ENCODE peak calls at places on chromosomes 5 and 9, in four cellular contexts. B, D, L and Q are unnamed samples.

GRCh38 chr9:13778486-13779110 is 499.1 kb upstream of the MPDZ start:
- DNase-seq in L (no peak), D (no peak), B (no peak), Q (no peak)

GRCh38 chr5:55042886-55043285 is 18.8 kb downstream of the GZMK start:
- DNase-seq in B (no peak), L (no peak), D (no peak), Q (no peak)

GRCh38 chr5:77172713-77173328 is 37.7 kb upstream of the PDE8B start:
- DNase-seq in L (no peak), B (no peak), D (no peak), Q (no peak)

GRCh38 chr5:68924490-68925145 is 169.2 kb upstream of the SLC30A5 start:
- DNase-seq in L (no peak), B (peak; percentile 86), D (no peak), Q (no peak)

GRCh38 chr5:142611154-142611553 is 74.7 kb downstream of the FGF1 start:
- DNase-seq in D (peak; percentile 56), B (peak; percentile 48), L (no peak), Q (peak; percentile 75)

GRCh38 chr9:91151014-91151740 is 210.5 kb downstream of the AUH start:
- DNase-seq in D (no peak), B (no peak), L (peak; percentile 72), Q (no peak)

GRCh38 chr5:95446009-95446408 is 54.8 kb downstream of the FAM81B start:
- DNase-seq in B (no peak), D (peak; percentile 29), L (no peak), Q (no peak)

GRCh38 chr9:99948896-99949295 is 42.4 kb downstream of the STX17 start:
- DNase-seq in D (no peak), L (no peak), B (no peak), Q (no peak)

GRCh38 chr5:72472666-72473422 is 34.4 kb downstream of the ZNF366 start:
- DNase-seq in B (no peak), L (no peak), D (no peak), Q (no peak)

GRCh38 chr9:35364817-35365585 is 124.9 kb upstream of the RUSC2 start:
- DNase-seq in B (no peak), D (no peak), L (no peak), Q (no peak)

GRCh38 chr9:124873664-124874063 is 11.7 kb downstream of the ARPC5L start:
- DNase-seq in L (no peak), B (no peak), D (no peak), Q (no peak)

GRCh38 chr5:149500922-149501582 is 50.2 kb downstream of the CSNK1A1 start:
- DNase-seq in B (no peak), D (no peak), L (no peak), Q (no peak)

GRCh38 chr5:91280942-91281269 is 102.2 kb downstream of the ARRDC3 start:
- DNase-seq in B (no peak), L (no peak), D (no peak), Q (no peak)

DNA sequence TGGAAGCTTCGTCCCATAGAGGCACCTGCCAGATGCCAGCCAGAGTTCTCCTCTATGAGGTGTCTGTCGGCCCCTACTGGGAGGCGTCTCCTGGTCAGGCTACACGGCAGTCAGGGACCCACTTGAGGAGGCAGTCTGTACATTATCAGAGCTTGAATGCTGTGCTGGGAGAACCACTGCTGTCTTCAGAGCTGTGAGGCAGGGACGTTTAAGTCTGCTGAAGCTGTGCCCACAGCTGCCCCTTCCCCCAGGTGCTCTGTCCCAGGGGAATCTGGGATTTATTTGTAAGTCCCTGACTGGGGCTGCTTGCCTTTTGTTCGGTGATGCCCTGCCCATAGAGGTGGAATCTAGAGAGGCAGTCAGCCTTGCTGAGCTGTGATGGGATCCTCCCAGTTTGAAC is 70.8 kb downstream of the NDUFS4 start:
- DNase-seq in L (no peak), D (no peak), B (no peak), Q (no peak)
- TF ChIP-seq FOXM1 in L (no peak), D (no peak), B (no peak), Q (no peak)

DNA sequence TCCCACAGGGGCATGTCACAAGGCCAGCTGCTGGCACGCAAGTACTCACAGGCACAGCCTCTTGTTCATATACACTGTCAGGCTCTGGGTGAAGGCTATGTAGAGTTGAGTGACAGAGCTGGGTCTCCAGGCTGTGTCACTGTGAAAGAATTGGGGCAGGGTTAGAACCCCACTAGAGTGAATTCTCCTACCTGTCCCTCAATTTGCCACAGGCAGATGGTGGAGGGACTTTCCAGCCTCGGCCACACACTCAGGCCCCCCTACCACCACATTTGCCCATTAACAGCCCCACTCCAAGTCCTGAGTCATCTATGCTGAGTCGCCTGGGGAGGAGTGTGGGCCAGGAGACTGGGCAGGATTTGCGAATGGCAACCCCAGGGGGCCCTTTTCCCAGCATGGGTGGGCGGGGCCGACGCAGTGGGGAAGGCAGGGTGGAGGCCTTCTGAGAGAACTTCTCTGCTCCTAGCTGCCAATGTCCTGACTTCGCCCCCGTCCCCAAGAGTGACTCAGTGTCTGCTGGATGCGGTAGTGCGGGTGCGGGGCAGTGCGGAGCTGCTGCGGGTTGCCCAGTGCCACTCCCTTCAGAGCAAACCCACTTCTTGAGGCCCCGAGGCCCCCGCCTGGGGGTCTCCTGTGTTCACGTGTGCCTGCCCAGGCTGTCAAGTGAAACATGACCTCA is 50.3 kb upstream of the PSD2 start:
- DNase-seq in B (no peak), L (no peak), D (peak; percentile 73), Q (peak; percentile 52)
- TF ChIP-seq BHLHE40 in B (no peak), L (peak; percentile 27), D (no peak), Q (no peak)

GRCh38 chr9:21685502-21685901 is 116.9 kb upstream of the MTAP start:
- DNase-seq in B (no peak), L (no peak), D (no peak), Q (no peak)

GRCh38 chr9:21684231-21684630 is 118.2 kb upstream of the MTAP start:
- DNase-seq in D (no peak), L (no peak), B (no peak), Q (no peak)

GRCh38 chr9:21683484-21684175 is 118.8 kb upstream of the MTAP start:
- DNase-seq in L (no peak), D (no peak), B (no peak), Q (no peak)

GRCh38 chr9:21686738-21687137 is 115.7 kb upstream of the MTAP start:
- DNase-seq in D (no peak), L (no peak), B (no peak), Q (no peak)

GRCh38 chr9:21684831-21685362 is 117.5 kb upstream of the MTAP start:
- DNase-seq in B (peak; percentile 57), L (no peak), D (no peak), Q (no peak)
- TF ChIP-seq FOXM1 in B (no peak), L (no peak), D (no peak), Q (no peak)

DNA sequence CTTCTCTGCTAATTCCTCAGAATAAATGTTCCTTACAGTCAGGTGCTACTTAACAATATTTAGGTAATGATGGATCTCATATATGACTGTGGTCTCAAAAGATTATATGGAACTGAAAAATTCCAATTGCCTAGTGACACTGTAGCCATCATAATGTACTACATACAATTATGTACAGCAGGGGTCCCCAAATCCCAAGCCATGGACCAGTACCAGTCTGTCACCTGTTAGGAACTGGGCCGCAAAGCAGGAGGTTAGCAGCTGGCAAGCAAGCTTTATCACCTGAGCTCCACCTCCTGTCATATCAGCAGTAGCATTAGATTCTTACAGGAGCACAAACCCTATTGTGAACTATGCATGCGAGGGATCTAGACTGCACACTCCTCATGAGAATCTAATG is 69.6 kb downstream of the NR2F1-AS1 start:
- DNase-seq in B (peak; percentile 4), D (no peak), L (no peak), Q (no peak)
- TF ChIP-seq BHLHE40 in B (no peak), D (no peak), L (no peak), Q (no peak)